ENCODE peak calls at places on chromosomes 5 and 9, in six cellular contexts. A is GM23338, I is PC-9, E is WTC11, W is HFFc6, F is GM13976. K is an unnamed sample.
A peak's percentile ranks its signal among the peaks of the same experiment; 100 is the strongest.

GRCh38 chr5:154841273-154841661 is 9.1 kb downstream of the FAXDC2 start:
- DNase-seq in A (no peak), I (no peak), E (no peak), W (no peak), F (no peak), K (no peak)

GRCh38 chr5:76193635-76194034 is 110.5 kb downstream of the SV2C start:
- DNase-seq in A (no peak), I (no peak), E (no peak), W (no peak), F (no peak), K (no peak)

GRCh38 chr9:90953200-90953599 is 151.6 kb downstream of the SYK start:
- DNase-seq in A (peak; percentile 39), I (no peak), E (no peak), W (no peak), F (no peak), K (no peak)

GRCh38 chr5:87300744-87301143 is 33.1 kb downstream of the RASA1 start:
- DNase-seq in A (no peak), I (peak; percentile 67), E (no peak), W (peak; percentile 90), F (no peak), K (peak; percentile 51)

GRCh38 chr5:1007221-1007680 is 1.4 kb upstream of the NKD2 start:
- DNase-seq in A (peak; percentile 41), I (no peak), E (peak; percentile 14), W (no peak), F (no peak), K (no peak)

GRCh38 chr9:121671612-121672155 is 20.2 kb downstream of the DAB2IP start:
- DNase-seq in A (no peak), I (no peak), E (no peak), W (no peak), F (no peak), K (no peak)

GRCh38 chr5:40089269-40089668 is 590.4 kb upstream of the PTGER4 start:
- DNase-seq in A (peak; percentile 61), I (peak; percentile 20), E (no peak), W (no peak), F (no peak), K (no peak)

GRCh38 chr9:41229408-41230401 is 40.6 kb upstream of the ZNG1F start:
- DNase-seq in A (peak; percentile 0), I (no peak), E (peak; percentile 14), W (no peak), F (peak; percentile 46), K (no peak)

GRCh38 chr9:115400801-115401200 is 282.8 kb upstream of the TNC start:
- DNase-seq in A (no peak), I (no peak), E (no peak), W (peak; percentile 77), F (no peak), K (peak; percentile 83)

GRCh38 chr5:111142932-111143331 is 50.8 kb downstream of the WDR36 start:
- DNase-seq in A (peak; percentile 18), I (no peak), E (no peak), W (no peak), F (no peak), K (no peak)

GRCh38 chr5:15932066-15932465 is 247.5 kb downstream of the MARCHF11 start:
- DNase-seq in A (no peak), I (no peak), E (no peak), W (no peak), F (no peak), K (no peak)

GRCh38 chr5:93585054-93585751 is 2.2 kb downstream of the NR2F1 start:
- DNase-seq in A (peak; percentile 67), I (no peak), E (peak; percentile 50), W (no peak), F (no peak), K (no peak)

GRCh38 chr9:36319806-36320205 is 61.6 kb upstream of the GNE start:
- DNase-seq in A (no peak), I (peak; percentile 90), E (no peak), W (no peak), F (no peak), K (no peak)

GRCh38 chr5:118121258-118121657 is 867.1 kb downstream of the DTWD2 start:
- DNase-seq in A (no peak), I (no peak), E (no peak), W (no peak), F (no peak), K (no peak)

GRCh38 chr9:135516132-135516860 is 4.9 kb upstream of the LCN1 start:
- DNase-seq in A (no peak), I (no peak), E (no peak), W (no peak), F (no peak), K (no peak)

GRCh38 chr5:138352722-138353549 is 451 bp downstream of the KDM3B start:
- DNase-seq in A (peak; percentile 68), I (peak; percentile 58), E (peak; percentile 67), W (peak; percentile 36), F (peak; percentile 82), K (no peak)

GRCh38 chr9:121700165-121700830 is 48.9 kb downstream of the DAB2IP start:
- DNase-seq in A (peak; percentile 72), I (no peak), E (peak; percentile 69), W (peak; percentile 24), F (peak; percentile 55), K (no peak)

GRCh38 chr5:177086918-177087706 is 397 bp downstream of the FGFR4 start:
- DNase-seq in A (peak; percentile 83), I (no peak), E (peak; percentile 81), W (no peak), F (peak; percentile 84), K (no peak)

GRCh38 chr9:73152445-73152844 is 780 bp downstream of the ANXA1 start:
- DNase-seq in A (peak; percentile 41), I (no peak), E (no peak), W (peak; percentile 70), F (no peak), K (no peak)

GRCh38 chr9:70826562-70826961 is 294.9 kb downstream of the TRPM3 start:
- DNase-seq in A (no peak), I (no peak), E (no peak), W (no peak), F (no peak), K (no peak)

GRCh38 chr5:79190235-79190529 is 45.7 kb upstream of the JMY start:
- DNase-seq in A (no peak), I (no peak), E (no peak), W (no peak), F (no peak), K (no peak)

GRCh38 chr9:89640391-89640790 is 35.6 kb downstream of the GADD45G start:
- DNase-seq in A (no peak), I (no peak), E (no peak), W (no peak), F (no peak), K (no peak)

GRCh38 chr9:130858734-130859705 is 24.0 kb downstream of the ABL1 start:
- DNase-seq in A (no peak), I (no peak), E (no peak), W (no peak), F (no peak), K (no peak)

GRCh38 chr9:100028201-100028784 is 70.5 kb downstream of the ERP44 start:
- DNase-seq in A (peak; percentile 87), I (peak; percentile 45), E (peak; percentile 86), W (peak; percentile 64), F (peak; percentile 37), K (peak; percentile 71)

GRCh38 chr5:32027717-32028321 is 146.3 kb downstream of the GOLPH3 start:
- DNase-seq in A (peak; percentile 68), I (peak; percentile 60), E (no peak), W (peak; percentile 94), F (no peak), K (peak; percentile 96)

GRCh38 chr5:148386041-148386440 is 2.3 kb downstream of the FBXO38 start:
- DNase-seq in A (no peak), I (peak; percentile 52), E (no peak), W (no peak), F (no peak), K (no peak)

GRCh38 chr5:143008809-143009521 is 238.8 kb downstream of the ARHGAP26 start:
- DNase-seq in A (no peak), I (peak; percentile 83), E (no peak), W (peak; percentile 97), F (peak; percentile 34), K (peak; percentile 60)
- TF ChIP-seq CTCF in A (no peak), I (no peak), E (no peak), W (no peak), F (no peak), K (no peak)

GRCh38 chr9:137000177-137000930 is 4.0 kb upstream of the CLIC3 start:
- DNase-seq in A (no peak), I (no peak), E (no peak), W (peak; percentile 63), F (peak; percentile 86), K (peak; percentile 34)

GRCh38 chr9:137002646-137003041 is 6.3 kb upstream of the CLIC3 start:
- DNase-seq in A (no peak), I (no peak), E (no peak), W (no peak), F (no peak), K (no peak)

GRCh38 chr9:137006116-137007003 is 10.0 kb upstream of the CLIC3 start:
- DNase-seq in A (no peak), I (no peak), E (no peak), W (no peak), F (no peak), K (no peak)

GRCh38 chr9:136997830-136998234 is 1.5 kb upstream of the CLIC3 start:
- DNase-seq in A (no peak), I (no peak), E (no peak), W (no peak), F (no peak), K (no peak)

GRCh38 chr9:137001857-137002645 is 5.7 kb upstream of the CLIC3 start:
- DNase-seq in A (no peak), I (no peak), E (no peak), W (no peak), F (no peak), K (no peak)
- TF ChIP-seq CTCF in A (no peak), I (no peak), E (no peak), W (no peak), F (no peak), K (no peak)

GRCh38 chr5:122901346-122901745 is 55.9 kb downstream of the SNX24 start:
- DNase-seq in A (no peak), I (no peak), E (no peak), W (no peak), F (no peak), K (no peak)

GRCh38 chr5:122902263-122902662 is 56.9 kb downstream of the SNX24 start:
- DNase-seq in A (no peak), I (no peak), E (no peak), W (no peak), F (no peak), K (no peak)

GRCh38 chr5:122896598-122897282 is 51.3 kb downstream of the SNX24 start:
- DNase-seq in A (peak; percentile 30), I (no peak), E (no peak), W (peak; percentile 25), F (no peak), K (peak; percentile 27)

GRCh38 chr5:122895141-122895540 is 49.7 kb downstream of the SNX24 start:
- DNase-seq in A (no peak), I (no peak), E (no peak), W (no peak), F (no peak), K (no peak)

GRCh38 chr5:122897283-122897602 is 51.8 kb downstream of the SNX24 start:
- DNase-seq in A (no peak), I (no peak), E (no peak), W (no peak), F (no peak), K (no peak)
- TF ChIP-seq CTCF in A (no peak), I (no peak), E (no peak), W (peak; percentile 24), F (no peak), K (no peak)

GRCh38 chr9:75623462-75623861 is 267.0 kb upstream of the PCSK5 start:
- DNase-seq in A (no peak), I (no peak), E (no peak), W (no peak), F (no peak), K (no peak)
- TF ChIP-seq CTCF in A (no peak), I (no peak), E (no peak), W (no peak), F (no peak), K (no peak)

K was measured in astrocyte of the cerebellum.